ENCODE peak calls at places on chromosome 15, in four cellular contexts. B is astrocyte of the cerebellum, G is T follicular helper cell, D is ELF-1. N is an unnamed sample.

GRCh38 chr15:69433831-69434230 is 18.8 kb upstream of the RPLP1 start:
- DNase-seq in B (no peak), G (no peak), D (no peak), N (no peak)

GRCh38 chr15:71366522-71366921 is 251.3 kb downstream of the THSD4 start:
- DNase-seq in B (no peak), G (no peak), D (no peak), N (no peak)

GRCh38 chr15:40891810-40892448 is 2.3 kb upstream of the VPS18 start:
- DNase-seq in B (peak; percentile 27), G (no peak), D (no peak), N (peak; percentile 54)

GRCh38 chr15:78879517-78880241 is 7.0 kb downstream of the MORF4L1 start:
- DNase-seq in B (no peak), G (no peak), D (no peak), N (no peak)

GRCh38 chr15:73015493-73015892 is 36.8 kb upstream of the NEO1 start:
- DNase-seq in B (no peak), G (no peak), D (no peak), N (peak; percentile 34)

GRCh38 chr15:63973212-63974009 is 72.9 kb downstream of the DAPK2 start:
- DNase-seq in B (no peak), G (no peak), D (no peak), N (no peak)

GRCh38 chr15:75864213-75865059 is 21.2 kb downstream of the UBE2Q2 start:
- DNase-seq in B (no peak), G (no peak), D (no peak), N (no peak)

GRCh38 chr15:26295331-26295730 is 432.2 kb upstream of the ATP10A start:
- DNase-seq in B (no peak), G (no peak), D (no peak), N (no peak)

GRCh38 chr15:51931638-51932037 is 39.9 kb downstream of the LEO1 start:
- DNase-seq in B (no peak), G (no peak), D (no peak), N (no peak)

GRCh38 chr15:53354905-53355304 is 404.6 kb downstream of the WDR72 start:
- DNase-seq in B (no peak), G (no peak), D (no peak), N (no peak)

GRCh38 chr15:100218411-100218810 is 123.4 kb downstream of the ADAMTS17 start:
- DNase-seq in B (no peak), G (no peak), D (no peak), N (no peak)

GRCh38 chr15:98684441-98684840 is 36.1 kb downstream of the IGF1R start:
- DNase-seq in B (peak; percentile 55), G (no peak), D (no peak), N (no peak)

GRCh38 chr15:51425517-51426033 is 84.1 kb downstream of the GLDN start:
- DNase-seq in B (no peak), G (no peak), D (no peak), N (no peak)

GRCh38 chr15:90683371-90683770 is 33.8 kb upstream of the BLM start:
- DNase-seq in B (no peak), G (no peak), D (no peak), N (no peak)

GRCh38 chr15:41933771-41934170 is 38.6 kb downstream of the EHD4 start:
- DNase-seq in B (no peak), G (no peak), D (no peak), N (no peak)

GRCh38 chr15:93030430-93031102 is 58.4 kb downstream of the RGMA start:
- DNase-seq in B (peak; percentile 43), G (peak; percentile 50), D (peak; percentile 90), N (peak; percentile 75)

GRCh38 chr15:82047493-82048446 is 2.0 kb upstream of the MEX3B start:
- DNase-seq in B (peak; percentile 9), G (no peak), D (peak; percentile 81), N (peak; percentile 81)

GRCh38 chr15:78003539-78004008 is 73.9 kb downstream of the TBC1D2B start:
- DNase-seq in B (no peak), G (no peak), D (peak; percentile 31), N (peak; percentile 9)

GRCh38 chr15:85709250-85709649 is 85.5 kb downstream of the KLHL25 start:
- DNase-seq in B (no peak), G (no peak), D (no peak), N (no peak)

GRCh38 chr15:96409231-96410138 is 79.0 kb downstream of the NR2F2 start:
- DNase-seq in B (no peak), G (no peak), D (peak; percentile 39), N (peak; percentile 30)

GRCh38 chr15:77676569-77677375 is 44.1 kb upstream of the LINGO1 start:
- DNase-seq in B (no peak), G (no peak), D (no peak), N (no peak)

GRCh38 chr15:56984681-56985515 is 66.5 kb downstream of the TCF12 start:
- DNase-seq in B (no peak), G (no peak), D (no peak), N (no peak)

GRCh38 chr15:70479785-70480184 is 283.6 kb downstream of the UACA start:
- DNase-seq in B (no peak), G (no peak), D (no peak), N (no peak)

GRCh38 chr15:51494411-51495314 is 127.9 kb downstream of the DMXL2 start:
- DNase-seq in B (no peak), G (no peak), D (no peak), N (no peak)

GRCh38 chr15:85380860-85381535 is 595 bp downstream of the AKAP13 start:
- DNase-seq in B (no peak), G (peak; percentile 43), D (peak; percentile 38), N (no peak)

GRCh38 chr15:59013246-59013645 is 25.8 kb downstream of the RNF111 start:
- DNase-seq in B (peak; percentile 3), G (no peak), D (no peak), N (no peak)

GRCh38 chr15:77840962-77841361 is 208.2 kb upstream of the LINGO1 start:
- DNase-seq in B (peak; percentile 95), G (no peak), D (no peak), N (no peak)

GRCh38 chr15:59296181-59296617 is 76.5 kb downstream of the MYO1E start:
- DNase-seq in B (peak; percentile 89), G (no peak), D (no peak), N (no peak)

GRCh38 chr15:41495736-41496599 is 2.3 kb downstream of the ITPKA start:
- DNase-seq in B (no peak), G (no peak), D (peak; percentile 73), N (peak; percentile 63)

GRCh38 chr15:64193971-64194370 is 31.1 kb upstream of the PPIB start:
- DNase-seq in B (no peak), G (no peak), D (peak; percentile 11), N (peak; percentile 37)

GRCh38 chr15:72306211-72306785 is 13.7 kb downstream of the CELF6 start:
- DNase-seq in B (no peak), G (peak; percentile 42), D (peak; percentile 49), N (peak; percentile 81)

GRCh38 chr15:93151488-93151887 is 62.5 kb upstream of the RGMA start:
- DNase-seq in B (no peak), G (no peak), D (no peak), N (no peak)

GRCh38 chr15:25596644-25597562 is 158.1 kb upstream of the UBE3A start:
- DNase-seq in B (no peak), G (no peak), D (peak; percentile 81), N (no peak)

GRCh38 chr15:79067969-79068368 is 22.6 kb downstream of the RASGRF1 start:
- DNase-seq in B (no peak), G (no peak), D (no peak), N (no peak)

GRCh38 chr15:101522621-101523559 is 33.4 kb upstream of the PCSK6 start:
- DNase-seq in B (no peak), G (no peak), D (no peak), N (no peak)

GRCh38 chr15:91852741-91853500 is 587 bp upstream of the SLCO3A1 start:
- DNase-seq in B (peak; percentile 19), G (peak; percentile 64), D (peak; percentile 73), N (peak; percentile 72)

GRCh38 chr15:59814409-59814808 is 125.3 kb upstream of the BNIP2 start:
- DNase-seq in B (no peak), G (peak; percentile 13), D (no peak), N (peak; percentile 53)